ENCODE peak calls at places on chromosomes 16 and 17, in eight cellular contexts. Z, Q, G, B, V, R, Y and W are unnamed samples.

GRCh38 chr16:87412996-87413421 is 20.9 kb downstream of the MAP1LC3B start:
- DNase-seq in Z (no peak), Q (no peak), G (no peak), B (no peak), V (no peak), R (no peak), Y (no peak), W (no peak)

GRCh38 chr16:85094176-85094805 is 18.0 kb downstream of the CIBAR2 start:
- DNase-seq in Z (no peak), Q (no peak), G (no peak), B (no peak), V (no peak), R (no peak), Y (no peak), W (no peak)

GRCh38 chr16:70694517-70695218 is 8.8 kb upstream of the MTSS2 start:
- DNase-seq in Z (no peak), Q (no peak), G (no peak), B (no peak), V (no peak), R (no peak), Y (no peak), W (no peak)

GRCh38 chr17:47620503-47621245 is 29.0 kb upstream of the KPNB1 start:
- DNase-seq in Z (no peak), Q (no peak), G (no peak), B (no peak), V (no peak), R (no peak), Y (no peak), W (no peak)

GRCh38 chr16:51390877-51391276 is 239.8 kb upstream of the SALL1 start:
- DNase-seq in Z (no peak), Q (no peak), G (no peak), B (no peak), V (no peak), R (no peak), Y (peak), W (no peak)

GRCh38 chr17:14119546-14119945 is 50.2 kb downstream of the COX10 start:
- DNase-seq in Z (no peak), Q (no peak), G (no peak), B (no peak), V (no peak), R (no peak), Y (no peak), W (no peak)

GRCh38 chr17:29196784-29197515 is 16.8 kb upstream of the MYO18A start:
- DNase-seq in Z (no peak), Q (no peak), G (no peak), B (no peak), V (no peak), R (no peak), Y (no peak), W (no peak)

GRCh38 chr16:55056585-55057520 is 126.2 kb downstream of the IRX5 start:
- DNase-seq in Z (no peak), Q (no peak), G (no peak), B (no peak), V (no peak), R (no peak), Y (peak), W (no peak)

GRCh38 chr16:90057738-90058173 is 19.4 kb downstream of the PRDM7 start:
- DNase-seq in Z (peak), Q (peak), G (no peak), B (peak), V (no peak), R (no peak), Y (no peak), W (no peak)

GRCh38 chr16:71846443-71846842 is 667 bp downstream of the ATXN1L start:
- DNase-seq in Z (no peak), Q (no peak), G (no peak), B (peak), V (no peak), R (no peak), Y (peak), W (no peak)

GRCh38 chr17:35011671-35012216 is 31.4 kb downstream of the LIG3 start:
- DNase-seq in Z (peak), Q (no peak), G (no peak), B (no peak), V (no peak), R (no peak), Y (no peak), W (no peak)

GRCh38 chr17:82933911-82934310 is 94.1 kb upstream of the ZNF750 start:
- DNase-seq in Z (no peak), Q (no peak), G (no peak), B (no peak), V (no peak), R (no peak), Y (no peak), W (peak)

GRCh38 chr17:48153711-48154642 is 46.4 kb downstream of the SNX11 start:
- DNase-seq in Z (no peak), Q (peak), G (no peak), B (peak), V (no peak), R (no peak), Y (peak), W (no peak)

GRCh38 chr16:69123894-69124293 is 8.5 kb downstream of the CHTF8 start:
- DNase-seq in Z (no peak), Q (peak), G (no peak), B (peak), V (peak), R (no peak), Y (peak), W (no peak)

GRCh38 chr16:13911871-13912270 is 8.1 kb upstream of the ERCC4 start:
- DNase-seq in Z (no peak), Q (no peak), G (no peak), B (no peak), V (no peak), R (no peak), Y (no peak), W (no peak)

GRCh38 chr16:13793788-13794461 is 126.0 kb upstream of the ERCC4 start:
- DNase-seq in Z (no peak), Q (no peak), G (no peak), B (no peak), V (no peak), R (no peak), Y (no peak), W (no peak)

GRCh38 chr17:63489291-63489690 is 12.4 kb downstream of the ACE start:
- DNase-seq in Z (no peak), Q (no peak), G (no peak), B (no peak), V (no peak), R (no peak), Y (no peak), W (no peak)

GRCh38 chr16:85615852-85616607 is 2.9 kb downstream of the GSE1 start:
- DNase-seq in Z (peak), Q (peak), G (peak), B (peak), V (peak), R (peak), Y (peak), W (peak)

GRCh38 chr16:14095883-14096551 is 24.9 kb downstream of the MRTFB start:
- DNase-seq in Z (no peak), Q (no peak), G (no peak), B (peak), V (no peak), R (no peak), Y (no peak), W (no peak)

GRCh38 chr16:49428808-49429207 is 55.2 kb downstream of the C16orf78 start:
- DNase-seq in Z (no peak), Q (no peak), G (no peak), B (no peak), V (no peak), R (no peak), Y (no peak), W (no peak)

GRCh38 chr17:45225051-45225700 is 3.5 kb downstream of the FMNL1 start:
- DNase-seq in Z (no peak), Q (no peak), G (no peak), B (no peak), V (peak), R (no peak), Y (no peak), W (no peak)

GRCh38 chr17:48915459-48916282 is 7.5 kb downstream of the UBE2Z start:
- DNase-seq in Z (peak), Q (no peak), G (no peak), B (peak), V (no peak), R (no peak), Y (no peak), W (no peak)

GRCh38 chr16:51198349-51198748 is 47.3 kb upstream of the SALL1 start:
- DNase-seq in Z (no peak), Q (no peak), G (no peak), B (no peak), V (no peak), R (no peak), Y (no peak), W (no peak)

GRCh38 chr16:69031877-69032301 is 73.6 kb upstream of the HAS3 start:
- DNase-seq in Z (no peak), Q (no peak), G (no peak), B (peak), V (no peak), R (no peak), Y (no peak), W (no peak)

GRCh38 chr17:10127819-10128375 is 70.5 kb downstream of the GAS7 start:
- DNase-seq in Z (peak), Q (no peak), G (peak), B (peak), V (no peak), R (no peak), Y (peak), W (no peak)

GRCh38 chr17:81713556-81714411 is 1.7 kb downstream of the SLC25A10 start:
- DNase-seq in Z (no peak), Q (peak), G (no peak), B (no peak), V (no peak), R (no peak), Y (peak), W (no peak)

GRCh38 chr16:3740934-3741333 is 23.6 kb upstream of the TRAP1 start:
- DNase-seq in Z (no peak), Q (no peak), G (no peak), B (no peak), V (no peak), R (peak), Y (no peak), W (no peak)

GRCh38 chr17:65064452-65065019 is 8.0 kb upstream of the GNA13 start:
- DNase-seq in Z (no peak), Q (peak), G (no peak), B (peak), V (no peak), R (no peak), Y (no peak), W (no peak)

GRCh38 chr16:13919330-13919682 is 648 bp upstream of the ERCC4 start:
- DNase-seq in Z (peak), Q (peak), G (no peak), B (peak), V (no peak), R (no peak), Y (peak), W (no peak)

GRCh38 chr17:45857977-45858708 is 13.5 kb downstream of the SPPL2C start:
- DNase-seq in Z (no peak), Q (no peak), G (no peak), B (no peak), V (no peak), R (no peak), Y (peak), W (no peak)

GRCh38 chr17:14214271-14214670 is 22.4 kb downstream of the CDRT15 start:
- DNase-seq in Z (no peak), Q (no peak), G (no peak), B (peak), V (no peak), R (no peak), Y (no peak), W (no peak)

GRCh38 chr17:81487487-81488275 is 24.9 kb downstream of the ACTG1 start:
- DNase-seq in Z (no peak), Q (peak), G (no peak), B (peak), V (peak), R (no peak), Y (peak), W (no peak)

GRCh38 chr17:76867578-76868175 is 527 bp upstream of the MGAT5B start:
- DNase-seq in Z (no peak), Q (no peak), G (no peak), B (peak), V (no peak), R (no peak), Y (no peak), W (no peak)

GRCh38 chr17:42679001-42679491 is 2.3 kb upstream of the PLEKHH3 start:
- DNase-seq in Z (no peak), Q (peak), G (no peak), B (peak), V (no peak), R (no peak), Y (peak), W (no peak)
- TF ChIP-seq CTCF in Z (no peak), Q (no peak), G (no peak), B (no peak), V (no peak), R (no peak), Y (no peak), W (no peak)

GRCh38 chr17:75632428-75632827 is 806 bp upstream of the SMIM5 start:
- DNase-seq in Z (no peak), Q (no peak), G (no peak), B (no peak), V (no peak), R (no peak), Y (no peak), W (no peak)

GRCh38 chr17:75634376-75634740 is 1.1 kb downstream of the SMIM5 start:
- DNase-seq in Z (no peak), Q (no peak), G (no peak), B (no peak), V (no peak), R (no peak), Y (peak), W (no peak)

GRCh38 chr17:75634754-75635609 is 1.7 kb downstream of the SMIM5 start:
- DNase-seq in Z (no peak), Q (no peak), G (no peak), B (no peak), V (no peak), R (no peak), Y (no peak), W (no peak)

GRCh38 chr17:75632863-75633483 is at the start of gene SMIM5:
- DNase-seq in Z (peak), Q (peak), G (peak), B (peak), V (peak), R (peak), Y (peak), W (peak)

GRCh38 chr17:75633484-75634375 is 496 bp downstream of the SMIM5 start:
- DNase-seq in Z (peak), Q (peak), G (peak), B (peak), V (no peak), R (peak), Y (peak), W (peak)
- TF ChIP-seq CTCF in Z (peak), Q (peak), G (peak), B (peak), V (no peak), R (peak), Y (peak), W (no peak)

GRCh38 chr17:68760141-68760475 is 158.9 kb upstream of the FAM20A start:
- DNase-seq in Z (no peak), Q (no peak), G (no peak), B (no peak), V (no peak), R (no peak), Y (no peak), W (no peak)
- TF ChIP-seq CTCF in Z (no peak), Q (no peak), G (no peak), B (no peak), V (peak), R (no peak), Y (no peak), W (no peak)

GRCh38 chr17:54967621-54968258 is 714 bp downstream of the COX11 start:
- DNase-seq in Z (no peak), Q (peak), G (no peak), B (peak), V (no peak), R (no peak), Y (peak), W (no peak)
- TF ChIP-seq CTCF in Z (no peak), Q (no peak), G (peak), B (peak), V (no peak), R (no peak), Y (no peak), W (no peak)

GRCh38 chr16:83915491-83915890 is 16.6 kb downstream of the MLYCD start:
- DNase-seq in Z (no peak), Q (no peak), G (no peak), B (no peak), V (no peak), R (no peak), Y (no peak), W (no peak)

GRCh38 chr16:83915081-83915480 is 16.2 kb downstream of the MLYCD start:
- DNase-seq in Z (no peak), Q (no peak), G (no peak), B (no peak), V (no peak), R (no peak), Y (no peak), W (no peak)

GRCh38 chr16:83913234-83913633 is 14.3 kb downstream of the MLYCD start:
- DNase-seq in Z (no peak), Q (no peak), G (no peak), B (no peak), V (no peak), R (no peak), Y (peak), W (no peak)

GRCh38 chr16:83912152-83912948 is 13.4 kb downstream of the MLYCD start:
- DNase-seq in Z (no peak), Q (no peak), G (no peak), B (no peak), V (no peak), R (no peak), Y (no peak), W (no peak)

GRCh38 chr16:83914091-83914710 is 15.3 kb downstream of the MLYCD start:
- DNase-seq in Z (no peak), Q (no peak), G (no peak), B (no peak), V (no peak), R (no peak), Y (no peak), W (no peak)
- TF ChIP-seq CTCF in Z (no peak), Q (no peak), G (no peak), B (no peak), V (no peak), R (no peak), Y (no peak), W (no peak)